ENCODE peak calls at places on chromosomes 3 and 15, in seven cellular contexts. One of them, this sample, is unnamed.

GRCh38 chr3:100245146-100245545 is 15.6 kb upstream of the TBC1D23 start:
- DNase-seq in endothelial cell of umbilical vein: no peak
- DNase-seq in upper lobe of right lung: no peak
- DNase-seq in RCC 7860: no peak
- DNase-seq in fibroblast of the aortic adventitia: peak; percentile 64
- DNase-seq in heart left ventricle: no peak
- DNase-seq in kidney glomerular epithelial cell: no peak
- DNase-seq in this sample: no peak

GRCh38 chr3:81072591-81072990 is 688.9 kb downstream of the GBE1 start:
- DNase-seq in upper lobe of right lung: no peak
- DNase-seq in RCC 7860: no peak
- DNase-seq in endothelial cell of umbilical vein: no peak
- DNase-seq in kidney glomerular epithelial cell: no peak
- DNase-seq in fibroblast of the aortic adventitia: no peak
- DNase-seq in heart left ventricle: no peak
- DNase-seq in this sample: no peak

GRCh38 chr3:195697582-195698324 is 23.0 kb upstream of the MUC20 start:
- DNase-seq in endothelial cell of umbilical vein: no peak
- DNase-seq in kidney glomerular epithelial cell: no peak
- DNase-seq in heart left ventricle: no peak
- DNase-seq in RCC 7860: no peak
- DNase-seq in upper lobe of right lung: no peak
- DNase-seq in fibroblast of the aortic adventitia: peak; percentile 91
- DNase-seq in this sample: no peak

GRCh38 chr3:76687019-76687418 is 352.9 kb upstream of the ROBO2 start:
- DNase-seq in fibroblast of the aortic adventitia: no peak
- DNase-seq in endothelial cell of umbilical vein: no peak
- DNase-seq in kidney glomerular epithelial cell: no peak
- DNase-seq in RCC 7860: no peak
- DNase-seq in heart left ventricle: no peak
- DNase-seq in upper lobe of right lung: no peak
- DNase-seq in this sample: no peak

GRCh38 chr3:143881102-143881501 is 32.8 kb upstream of the SLC9A9 start:
- DNase-seq in heart left ventricle: no peak
- DNase-seq in upper lobe of right lung: no peak
- DNase-seq in fibroblast of the aortic adventitia: no peak
- DNase-seq in kidney glomerular epithelial cell: no peak
- DNase-seq in RCC 7860: no peak
- DNase-seq in endothelial cell of umbilical vein: peak; percentile 24
- DNase-seq in this sample: no peak

GRCh38 chr3:69827127-69827526 is 87.9 kb downstream of the MITF start:
- DNase-seq in heart left ventricle: no peak
- DNase-seq in kidney glomerular epithelial cell: no peak
- DNase-seq in RCC 7860: no peak
- DNase-seq in fibroblast of the aortic adventitia: no peak
- DNase-seq in endothelial cell of umbilical vein: no peak
- DNase-seq in upper lobe of right lung: no peak
- DNase-seq in this sample: no peak

GRCh38 chr3:115518100-115518852 is 105.0 kb upstream of the GAP43 start:
- DNase-seq in endothelial cell of umbilical vein: peak; percentile 92
- DNase-seq in RCC 7860: peak; percentile 66
- DNase-seq in kidney glomerular epithelial cell: peak; percentile 92
- DNase-seq in fibroblast of the aortic adventitia: peak; percentile 73
- DNase-seq in upper lobe of right lung: no peak
- DNase-seq in heart left ventricle: peak; percentile 93
- DNase-seq in this sample: no peak

GRCh38 chr3:40877651-40878463 is 321.4 kb upstream of the CTNNB1 start:
- DNase-seq in upper lobe of right lung: peak; percentile 72
- DNase-seq in RCC 7860: no peak
- DNase-seq in fibroblast of the aortic adventitia: peak; percentile 93
- DNase-seq in endothelial cell of umbilical vein: peak; percentile 94
- DNase-seq in kidney glomerular epithelial cell: no peak
- DNase-seq in heart left ventricle: peak; percentile 80
- DNase-seq in this sample: peak; percentile 78

GRCh38 chr15:98809273-98809672 is 160.9 kb downstream of the IGF1R start:
- DNase-seq in kidney glomerular epithelial cell: no peak
- DNase-seq in RCC 7860: no peak
- DNase-seq in upper lobe of right lung: no peak
- DNase-seq in heart left ventricle: peak; percentile 73
- DNase-seq in endothelial cell of umbilical vein: no peak
- DNase-seq in fibroblast of the aortic adventitia: no peak
- DNase-seq in this sample: no peak

GRCh38 chr3:46729038-46729437 is 11.4 kb upstream of the PRSS50 start:
- DNase-seq in heart left ventricle: no peak
- DNase-seq in RCC 7860: no peak
- DNase-seq in endothelial cell of umbilical vein: no peak
- DNase-seq in upper lobe of right lung: no peak
- DNase-seq in kidney glomerular epithelial cell: no peak
- DNase-seq in fibroblast of the aortic adventitia: no peak
- DNase-seq in this sample: no peak

GRCh38 chr15:89089316-89090230 is 1.3 kb downstream of the ABHD2 start:
- DNase-seq in endothelial cell of umbilical vein: no peak
- DNase-seq in heart left ventricle: no peak
- DNase-seq in kidney glomerular epithelial cell: no peak
- DNase-seq in fibroblast of the aortic adventitia: no peak
- DNase-seq in upper lobe of right lung: no peak
- DNase-seq in RCC 7860: no peak
- DNase-seq in this sample: no peak

GRCh38 chr15:59879506-59879905 is 124.6 kb upstream of the FOXB1 start:
- DNase-seq in heart left ventricle: no peak
- DNase-seq in fibroblast of the aortic adventitia: peak; percentile 80
- DNase-seq in RCC 7860: no peak
- DNase-seq in endothelial cell of umbilical vein: peak; percentile 46
- DNase-seq in kidney glomerular epithelial cell: peak; percentile 87
- DNase-seq in upper lobe of right lung: no peak
- DNase-seq in this sample: peak; percentile 22

GRCh38 chr3:50212971-50213370 is 7.9 kb downstream of the SLC38A3 start:
- DNase-seq in kidney glomerular epithelial cell: no peak
- DNase-seq in fibroblast of the aortic adventitia: no peak
- DNase-seq in heart left ventricle: no peak
- DNase-seq in upper lobe of right lung: no peak
- DNase-seq in RCC 7860: no peak
- DNase-seq in endothelial cell of umbilical vein: no peak
- DNase-seq in this sample: no peak

GRCh38 chr3:167162083-167162482 is 218.0 kb downstream of the ZBBX start:
- DNase-seq in upper lobe of right lung: no peak
- DNase-seq in kidney glomerular epithelial cell: no peak
- DNase-seq in endothelial cell of umbilical vein: no peak
- DNase-seq in heart left ventricle: no peak
- DNase-seq in fibroblast of the aortic adventitia: no peak
- DNase-seq in RCC 7860: no peak
- DNase-seq in this sample: no peak

GRCh38 chr3:31008986-31009385 is 114.5 kb upstream of the GADL1 start:
- DNase-seq in endothelial cell of umbilical vein: no peak
- DNase-seq in heart left ventricle: no peak
- DNase-seq in kidney glomerular epithelial cell: peak; percentile 24
- DNase-seq in fibroblast of the aortic adventitia: peak; percentile 32
- DNase-seq in RCC 7860: peak; percentile 7
- DNase-seq in upper lobe of right lung: no peak
- DNase-seq in this sample: no peak

GRCh38 chr3:187456268-187456667 is 88.1 kb downstream of the RTP4 start:
- DNase-seq in endothelial cell of umbilical vein: no peak
- DNase-seq in upper lobe of right lung: no peak
- DNase-seq in fibroblast of the aortic adventitia: peak; percentile 58
- DNase-seq in RCC 7860: no peak
- DNase-seq in kidney glomerular epithelial cell: no peak
- DNase-seq in heart left ventricle: peak; percentile 52
- DNase-seq in this sample: peak; percentile 28

GRCh38 chr15:62853114-62853832 is 189.3 kb upstream of the TPM1 start:
- DNase-seq in heart left ventricle: no peak
- DNase-seq in RCC 7860: peak; percentile 80
- DNase-seq in upper lobe of right lung: no peak
- DNase-seq in fibroblast of the aortic adventitia: no peak
- DNase-seq in kidney glomerular epithelial cell: no peak
- DNase-seq in endothelial cell of umbilical vein: no peak
- DNase-seq in this sample: peak; percentile 21

GRCh38 chr15:36527512-36528162 is 51.8 kb upstream of the CDIN1 start:
- DNase-seq in RCC 7860: no peak
- DNase-seq in endothelial cell of umbilical vein: no peak
- DNase-seq in heart left ventricle: no peak
- DNase-seq in fibroblast of the aortic adventitia: peak; percentile 1
- DNase-seq in upper lobe of right lung: no peak
- DNase-seq in kidney glomerular epithelial cell: no peak
- DNase-seq in this sample: no peak

GRCh38 chr3:12972043-12972442 is 101.2 kb downstream of the IQSEC1 start:
- DNase-seq in kidney glomerular epithelial cell: no peak
- DNase-seq in fibroblast of the aortic adventitia: no peak
- DNase-seq in endothelial cell of umbilical vein: no peak
- DNase-seq in upper lobe of right lung: no peak
- DNase-seq in heart left ventricle: no peak
- DNase-seq in RCC 7860: no peak
- DNase-seq in this sample: no peak

GRCh38 chr3:162142511-162142910 is 645.9 kb downstream of the OTOL1 start:
- DNase-seq in endothelial cell of umbilical vein: no peak
- DNase-seq in upper lobe of right lung: no peak
- DNase-seq in kidney glomerular epithelial cell: no peak
- DNase-seq in RCC 7860: no peak
- DNase-seq in heart left ventricle: no peak
- DNase-seq in fibroblast of the aortic adventitia: peak; percentile 3
- DNase-seq in this sample: no peak

GRCh38 chr15:31032959-31033358 is 41.5 kb upstream of the MTMR10 start:
- DNase-seq in RCC 7860: no peak
- DNase-seq in heart left ventricle: no peak
- DNase-seq in upper lobe of right lung: no peak
- DNase-seq in fibroblast of the aortic adventitia: peak; percentile 96
- DNase-seq in endothelial cell of umbilical vein: peak; percentile 88
- DNase-seq in kidney glomerular epithelial cell: peak; percentile 32
- DNase-seq in this sample: no peak

GRCh38 chr3:66450389-66451022 is 50.3 kb downstream of the LRIG1 start:
- DNase-seq in RCC 7860: no peak
- DNase-seq in endothelial cell of umbilical vein: peak; percentile 91
- DNase-seq in fibroblast of the aortic adventitia: peak; percentile 89
- DNase-seq in upper lobe of right lung: no peak
- DNase-seq in heart left ventricle: peak; percentile 65
- DNase-seq in kidney glomerular epithelial cell: peak; percentile 13
- DNase-seq in this sample: peak; percentile 37

GRCh38 chr3:125357032-125357658 is 18.0 kb downstream of the ZNF148 start:
- DNase-seq in upper lobe of right lung: peak; percentile 80
- DNase-seq in endothelial cell of umbilical vein: peak; percentile 66
- DNase-seq in kidney glomerular epithelial cell: no peak
- DNase-seq in heart left ventricle: peak; percentile 58
- DNase-seq in RCC 7860: no peak
- DNase-seq in fibroblast of the aortic adventitia: peak; percentile 43
- DNase-seq in this sample: peak; percentile 59

GRCh38 chr3:149401215-149401925 is 23.9 kb upstream of the TM4SF1 start:
- DNase-seq in endothelial cell of umbilical vein: peak; percentile 78
- DNase-seq in heart left ventricle: no peak
- DNase-seq in kidney glomerular epithelial cell: peak; percentile 66
- DNase-seq in upper lobe of right lung: peak; percentile 74
- DNase-seq in fibroblast of the aortic adventitia: peak; percentile 77
- DNase-seq in RCC 7860: no peak
- DNase-seq in this sample: no peak

GRCh38 chr15:32067115-32067514 is 36.8 kb downstream of the CHRNA7 start:
- DNase-seq in endothelial cell of umbilical vein: no peak
- DNase-seq in RCC 7860: no peak
- DNase-seq in heart left ventricle: no peak
- DNase-seq in fibroblast of the aortic adventitia: no peak
- DNase-seq in upper lobe of right lung: no peak
- DNase-seq in kidney glomerular epithelial cell: no peak
- DNase-seq in this sample: no peak

GRCh38 chr3:178044320-178044719 is 491.9 kb upstream of the KCNMB2 start:
- DNase-seq in upper lobe of right lung: no peak
- DNase-seq in RCC 7860: no peak
- DNase-seq in fibroblast of the aortic adventitia: no peak
- DNase-seq in heart left ventricle: no peak
- DNase-seq in kidney glomerular epithelial cell: no peak
- DNase-seq in endothelial cell of umbilical vein: no peak
- DNase-seq in this sample: no peak

This sample was measured in hippocampal formation.